ENCODE peak calls at places on chromosomes 13 and 19, in six cellular contexts. K, C, U, A, H and V are unnamed samples.

GRCh38 chr19:10736916-10737551 is 19.2 kb downstream of the DNM2 start:
- DNase-seq in K (no peak), C (no peak), U (no peak), A (no peak), H (no peak), V (no peak)

GRCh38 chr19:42352216-42352892 is 26.9 kb downstream of the MEGF8 start:
- DNase-seq in K (no peak), C (no peak), U (no peak), A (no peak), H (no peak), V (no peak)

GRCh38 chr19:6044056-6044805 is 66.1 kb downstream of the RFX2 start:
- DNase-seq in K (no peak), C (no peak), U (no peak), A (no peak), H (no peak), V (no peak)

GRCh38 chr19:28940751-28941500 is 272.0 kb downstream of the UQCRFS1 start:
- DNase-seq in K (no peak), C (no peak), U (no peak), A (no peak), H (no peak), V (no peak)

GRCh38 chr19:7191946-7192691 is 102.1 kb downstream of the INSR start:
- DNase-seq in K (no peak), C (no peak), U (no peak), A (no peak), H (peak; percentile 71), V (no peak)

GRCh38 chr13:113836917-113837553 is 26.8 kb downstream of the GAS6 start:
- DNase-seq in K (peak; percentile 64), C (peak; percentile 79), U (peak; percentile 85), A (no peak), H (no peak), V (peak; percentile 66)

GRCh38 chr19:28428644-28429348 is 784.2 kb downstream of the UQCRFS1 start:
- DNase-seq in K (no peak), C (no peak), U (no peak), A (no peak), H (no peak), V (no peak)

GRCh38 chr13:27721681-27722080 is 70.6 kb upstream of the GSX1 start:
- DNase-seq in K (no peak), C (no peak), U (no peak), A (no peak), H (no peak), V (no peak)

GRCh38 chr19:48418317-48419064 is 25.0 kb downstream of the GRIN2D start:
- DNase-seq in K (no peak), C (no peak), U (no peak), A (no peak), H (no peak), V (no peak)

GRCh38 chr19:10677796-10678195 is 23.4 kb upstream of the QTRT1 start:
- DNase-seq in K (no peak), C (no peak), U (no peak), A (no peak), H (no peak), V (no peak)

GRCh38 chr19:33558846-33559245 is 37.3 kb upstream of the PEPD start:
- DNase-seq in K (no peak), C (no peak), U (no peak), A (no peak), H (no peak), V (no peak)

GRCh38 chr13:21557995-21558394 is 46.0 kb downstream of the MICU2 start:
- DNase-seq in K (no peak), C (no peak), U (no peak), A (no peak), H (no peak), V (no peak)

GRCh38 chr19:51750381-51751124 is 1.1 kb downstream of the FPR1 start:
- DNase-seq in K (no peak), C (no peak), U (no peak), A (no peak), H (no peak), V (no peak)

GRCh38 chr19:3573162-3573857 is 566 bp downstream of the HMG20B start:
- DNase-seq in K (peak; percentile 58), C (no peak), U (no peak), A (no peak), H (no peak), V (no peak)

GRCh38 chr19:3243851-3244700 is 19.6 kb downstream of the CELF5 start:
- DNase-seq in K (peak; percentile 78), C (no peak), U (no peak), A (no peak), H (no peak), V (peak; percentile 53)

GRCh38 chr13:97223711-97224461 is 1.8 kb downstream of the MBNL2 start:
- DNase-seq in K (peak; percentile 85), C (peak; percentile 56), U (peak; percentile 44), A (no peak), H (no peak), V (no peak)

DNA sequence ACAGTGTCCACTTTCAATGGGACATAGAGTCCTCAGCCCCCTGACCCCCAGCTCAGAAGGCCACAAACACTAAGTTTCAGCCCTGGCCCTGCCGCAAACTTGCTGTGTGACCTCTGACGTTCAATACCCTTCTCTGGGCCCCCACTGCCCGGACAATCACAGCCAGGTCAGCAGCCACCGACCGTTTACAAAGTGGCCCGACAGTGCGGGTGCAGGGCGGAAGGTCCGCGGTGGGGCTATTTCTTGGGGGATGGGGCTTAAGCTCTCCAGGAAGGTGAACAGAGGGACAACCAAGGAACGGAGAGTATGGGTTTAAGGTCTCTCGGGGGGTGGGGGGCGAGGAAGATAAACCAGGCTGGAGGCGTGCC is 496 bp downstream of the SMIM7 start:
- DNase-seq in K (no peak), C (no peak), U (no peak), A (no peak), H (no peak), V (no peak)
- H3K4me1 ChIP-seq in K (peaks cover 10% of the 10 kb centered on the region), C (peaks cover 35% of the 10 kb centered on the region), U (peaks cover 38% of the 10 kb centered on the region), A (peaks cover 16% of the 10 kb centered on the region), H (peaks cover 34% of the 10 kb centered on the region), V (peaks cover 5% of the 10 kb centered on the region)

GRCh38 chr19:19006213-19006612 is 27.1 kb downstream of the SUGP2 start:
- DNase-seq in K (no peak), C (no peak), U (no peak), A (no peak), H (no peak), V (no peak)
- H3K36me3 ChIP-seq in K (no peaks in the 10 kb centered on the region), C (peaks cover 91% of the 10 kb centered on the region), U (peaks cover 87% of the 10 kb centered on the region), A (peaks cover 59% of the 10 kb centered on the region), H (peaks cover 41% of the 10 kb centered on the region), V (peaks cover 3% of the 10 kb centered on the region)

DNA sequence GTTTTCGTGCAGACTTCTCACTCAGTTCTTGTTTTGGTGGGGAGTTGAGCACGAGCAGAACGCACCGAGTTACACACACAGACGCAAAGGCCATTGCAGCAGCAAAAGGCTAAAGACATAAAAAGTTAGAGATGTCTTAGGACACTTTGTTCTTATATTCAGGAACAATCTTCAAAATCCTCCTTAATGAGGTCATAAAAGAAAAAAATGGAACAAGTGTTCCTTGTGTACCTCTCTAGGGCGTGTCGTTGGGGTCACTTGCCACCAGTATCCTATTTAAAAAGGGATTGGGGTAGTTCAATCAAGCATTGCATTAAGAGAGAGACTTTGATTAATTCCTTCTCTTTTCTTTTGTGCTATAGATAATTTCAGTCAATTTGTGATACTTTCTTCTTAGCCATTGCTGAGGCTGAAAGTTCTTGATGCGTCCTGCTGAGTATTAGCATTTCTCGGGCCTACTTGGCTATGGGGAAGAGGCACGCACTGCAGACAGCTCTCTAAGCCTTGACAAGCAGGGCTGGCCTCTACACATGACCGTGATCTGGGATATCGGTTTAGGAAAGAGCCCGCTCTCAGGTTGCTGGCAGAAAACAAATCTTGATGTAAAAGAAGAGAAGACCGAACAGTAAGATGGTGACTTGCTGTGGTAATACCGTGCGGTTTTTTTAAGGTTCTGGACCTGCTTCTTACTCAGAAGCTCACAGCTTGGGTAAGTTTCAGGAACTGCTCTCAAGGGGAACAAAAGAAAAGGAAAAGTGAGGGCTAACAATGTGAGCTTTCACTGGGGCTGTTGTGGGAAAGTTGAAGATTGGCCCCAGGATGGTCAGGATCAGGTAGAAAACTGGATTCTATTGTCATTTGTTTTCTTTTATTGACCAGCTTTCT is 223.6 kb downstream of the TM9SF2 start:
- DNase-seq in K (no peak), C (no peak), U (no peak), A (no peak), H (no peak), V (no peak)
- H3K4me1 ChIP-seq in K (no peaks in the 10 kb centered on the region), C (no peaks in the 10 kb centered on the region), U (no peaks in the 10 kb centered on the region), A (no peaks in the 10 kb centered on the region), H (no peaks in the 10 kb centered on the region), V (no peaks in the 10 kb centered on the region)

GRCh38 chr19:46698395-46699321 is 18.3 kb downstream of the PRKD2 start:
- DNase-seq in K (no peak), C (no peak), U (no peak), A (no peak), H (no peak), V (no peak)
- H3K36me3 ChIP-seq in K (peaks cover 8% of the 10 kb centered on the region), C (peaks cover 70% of the 10 kb centered on the region), U (peaks cover 94% of the 10 kb centered on the region), A (peaks cover 64% of the 10 kb centered on the region), H (peaks cover 79% of the 10 kb centered on the region), V (peaks cover 2% of the 10 kb centered on the region)

DNA sequence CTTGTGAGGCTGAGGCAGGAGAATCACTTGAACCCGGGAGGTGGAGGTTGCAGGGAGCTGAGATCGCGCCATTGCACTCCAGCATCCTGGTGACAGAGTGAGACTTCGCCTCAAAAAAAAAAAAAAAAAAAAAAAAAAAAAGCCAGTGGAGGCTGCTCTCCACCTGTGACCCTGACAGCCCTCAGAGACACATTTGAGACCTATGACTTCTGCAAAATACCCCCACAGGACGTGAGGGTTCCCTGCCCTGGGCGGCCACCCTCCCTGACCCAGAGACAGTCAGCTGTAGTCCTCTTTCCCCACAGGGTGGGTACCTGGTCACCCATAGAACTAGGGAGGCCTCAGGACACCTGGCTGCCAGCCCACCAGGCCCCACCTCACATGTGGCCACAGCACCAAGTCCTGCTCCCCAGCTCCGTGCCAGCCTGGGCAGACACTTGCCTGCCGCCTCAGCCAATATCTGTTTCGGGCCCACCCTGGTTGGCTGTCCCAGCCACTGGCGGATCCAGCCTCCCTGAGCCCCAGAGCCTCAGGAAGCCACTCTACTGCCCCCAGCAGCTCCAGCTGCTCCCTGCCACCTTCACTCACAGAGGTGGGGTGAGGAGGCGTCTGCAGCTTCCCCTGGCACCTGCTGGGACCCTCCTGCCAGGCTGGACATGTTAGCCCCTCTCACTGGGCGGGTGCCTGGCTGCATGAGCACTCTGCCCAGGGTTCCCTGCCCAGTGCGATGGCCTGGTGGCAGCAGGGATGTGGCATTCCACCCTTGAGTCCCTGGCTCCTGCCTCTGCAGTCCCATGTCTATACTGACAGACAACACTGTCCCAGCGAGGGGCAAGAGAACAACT is 7.0 kb downstream of the MKNK2 start:
- DNase-seq in K (peak; percentile 6), C (peak; percentile 83), U (no peak), A (no peak), H (peak; percentile 24), V (no peak)
- H3K4me1 ChIP-seq in K (peaks cover 33% of the 10 kb centered on the region), C (peaks cover 96% of the 10 kb centered on the region), U (peaks cover 100% of the 10 kb centered on the region), A (peaks cover 41% of the 10 kb centered on the region), H (peaks cover 71% of the 10 kb centered on the region), V (peaks cover 6% of the 10 kb centered on the region)

DNA sequence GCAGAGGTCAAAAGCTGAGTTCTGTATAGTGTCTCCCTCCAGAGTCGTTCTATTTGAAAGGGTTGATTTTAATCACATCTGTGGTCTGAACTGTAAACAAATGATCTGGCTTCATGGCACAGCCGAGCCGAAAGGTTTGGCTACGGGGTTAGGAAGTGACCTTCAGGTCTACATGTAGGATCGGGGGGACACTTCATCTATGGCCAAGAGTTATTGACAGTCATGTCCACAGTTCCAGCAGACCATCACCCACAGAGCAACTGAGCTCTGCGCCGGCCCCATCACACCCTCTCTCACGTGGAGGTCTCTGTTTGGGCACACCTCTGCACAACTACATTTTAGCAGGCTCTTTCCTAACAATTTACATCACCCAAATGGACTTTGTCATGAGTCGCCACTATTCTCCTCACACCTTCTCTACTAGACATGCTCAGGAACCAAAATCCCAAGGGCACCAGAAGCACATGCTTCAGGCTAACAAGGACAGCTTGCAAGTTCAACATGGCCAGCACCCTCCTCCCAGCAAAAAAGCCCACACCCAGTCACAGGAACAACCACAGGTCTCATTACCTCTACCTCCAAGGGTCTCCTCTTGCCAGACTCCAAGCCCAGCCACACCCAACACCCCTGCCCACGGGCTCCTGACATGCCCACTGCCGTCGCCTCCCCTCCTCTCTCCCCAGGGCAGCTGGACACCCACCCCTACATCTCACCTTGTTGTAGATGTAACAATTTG is 36.1 kb upstream of the EPHX3 start:
- DNase-seq in K (no peak), C (no peak), U (no peak), A (no peak), H (no peak), V (no peak)
- H3K36me3 ChIP-seq in K (no peaks in the 10 kb centered on the region), C (peaks cover 77% of the 10 kb centered on the region), U (peaks cover 67% of the 10 kb centered on the region), A (peaks cover 48% of the 10 kb centered on the region), H (peaks cover 71% of the 10 kb centered on the region), V (peaks cover 7% of the 10 kb centered on the region)